ENCODE peak calls at places on chromosomes 5 and 9, in ten cellular contexts. R, P, D, K, V, H, L, N, W and J are unnamed samples.

GRCh38 chr9:93818795-93819472 is 136.2 kb downstream of the BARX1 start:
- DNase-seq in V (no peak), W (no peak), L (no peak), K (no peak), H (no peak), P (no peak), N (no peak), R (no peak), D (no peak), J (no peak)

GRCh38 chr9:123239726-123240125 is 28.7 kb downstream of the STRBP start:
- DNase-seq in W (no peak), H (no peak), R (no peak), V (no peak), L (no peak), K (no peak), D (peak), P (no peak), N (no peak), J (no peak)

GRCh38 chr5:94793816-94794198 is 175.3 kb downstream of the SLF1 start:
- DNase-seq in K (no peak), V (no peak), H (no peak), R (no peak), P (peak), D (peak), N (no peak), W (peak), L (no peak), J (peak)

GRCh38 chr5:134447815-134448520 is 36.3 kb upstream of the CDKN2AIPNL start:
- DNase-seq in K (no peak), N (no peak), W (no peak), V (no peak), L (no peak), H (no peak), P (no peak), R (no peak), D (no peak), J (no peak)

GRCh38 chr5:389891-390290 is 53.1 kb upstream of the EXOC3 start:
- DNase-seq in R (no peak), H (no peak), P (no peak), N (no peak), V (no peak), L (no peak), D (no peak), W (no peak), K (no peak), J (no peak)

GRCh38 chr9:97981828-97982164 is 1.3 kb upstream of the ANP32B start:
- DNase-seq in H (no peak), P (no peak), R (peak), W (peak), L (peak), V (no peak), K (no peak), N (no peak), D (no peak), J (no peak)

GRCh38 chr5:159385529-159385928 is 55.2 kb upstream of the IL12B start:
- DNase-seq in N (no peak), K (no peak), R (no peak), W (no peak), H (no peak), V (no peak), D (no peak), L (no peak), P (no peak), J (no peak)

GRCh38 chr5:137872476-137872875 is 4.8 kb downstream of the MYOT start:
- DNase-seq in D (no peak), N (no peak), W (no peak), K (no peak), P (no peak), H (no peak), V (no peak), R (no peak), L (no peak), J (no peak)

GRCh38 chr5:38670066-38670465 is 113.6 kb upstream of the LIFR start:
- DNase-seq in N (no peak), D (no peak), P (no peak), K (no peak), W (no peak), V (no peak), H (no peak), R (no peak), L (no peak), J (no peak)

GRCh38 chr5:177303925-177304391 is 359 bp downstream of the PRELID1 start:
- DNase-seq in N (no peak), P (no peak), W (peak), R (no peak), L (no peak), H (no peak), K (no peak), D (no peak), V (no peak), J (no peak)

GRCh38 chr9:77512876-77513275 is 135.2 kb downstream of the GNA14 start:
- DNase-seq in N (no peak), L (no peak), D (no peak), H (no peak), W (peak), P (peak), K (no peak), R (no peak), V (no peak), J (no peak)

GRCh38 chr5:178832618-178833201 is 27.0 kb upstream of the ZNF354B start:
- DNase-seq in H (no peak), K (no peak), V (no peak), R (no peak), N (no peak), L (no peak), P (no peak), D (no peak), W (no peak), J (no peak)

DNA sequence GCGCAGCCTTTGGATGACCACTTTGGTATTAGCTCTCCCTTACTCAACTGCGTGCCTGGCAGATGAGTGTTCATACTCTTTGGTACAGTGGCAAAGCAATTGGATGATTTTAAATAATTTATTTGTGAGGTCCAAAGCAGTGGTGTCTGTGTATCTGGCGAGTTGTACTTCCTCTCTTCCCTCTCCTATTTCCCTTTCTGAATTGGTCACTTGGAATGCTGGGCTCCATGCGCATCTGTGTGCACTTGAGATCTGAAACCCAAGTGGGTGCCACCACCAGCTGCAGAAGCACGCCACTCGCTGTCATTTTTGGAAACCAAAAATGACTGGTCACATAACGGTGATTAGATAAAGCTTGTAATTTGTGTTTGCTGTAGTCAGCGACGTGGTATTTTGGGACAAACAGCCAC is 386.0 kb upstream of the KLF4 start:
- DNase-seq in D (no peak), W (peak), K (no peak), R (no peak), L (no peak), V (no peak), H (no peak), P (no peak), N (no peak), J (no peak)
- H3K4me3 ChIP-seq in D (no peak), W (no peak), K (no peak), R (no peak), L (no peak), V (no peak), H (no peak), P (no peak), N (no peak), J (no peak)

DNA sequence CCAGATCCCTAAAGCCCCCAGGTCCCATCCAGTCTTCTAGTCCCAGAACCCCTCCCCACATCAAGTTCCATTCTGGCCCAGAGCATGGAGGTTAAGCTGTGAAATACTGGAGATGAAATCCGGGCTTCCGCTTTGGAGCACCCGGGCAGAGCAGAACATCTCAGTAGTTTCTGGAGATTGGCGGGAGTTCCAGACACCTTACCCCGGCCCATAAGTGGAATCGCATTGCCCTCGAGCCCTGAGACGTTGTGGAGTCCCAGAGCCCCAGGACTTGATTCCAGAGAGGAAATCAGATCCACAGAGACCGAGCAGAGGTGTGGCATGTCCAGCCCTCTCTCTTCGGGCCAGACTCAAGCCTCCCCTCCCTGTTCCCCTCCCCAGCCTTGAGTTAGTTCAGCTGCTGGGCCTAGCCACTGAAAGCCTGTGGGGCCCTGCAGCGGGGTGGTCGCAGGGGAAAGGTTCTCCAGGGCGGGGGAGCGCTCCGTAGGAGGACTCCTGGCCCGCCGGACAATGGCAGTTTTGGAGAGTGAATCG is 937 bp upstream of the PAX5 start:
- DNase-seq in L (no peak), H (no peak), K (no peak), P (no peak), V (no peak), D (no peak), R (no peak), W (no peak), N (no peak), J (no peak)
- H3K4me3 ChIP-seq in L (no peak), H (no peak), K (no peak), P (no peak), V (no peak), D (no peak), R (no peak), W (no peak), N (peak), J (no peak)

GRCh38 chr5:35246928-35247644 is 16.8 kb upstream of the PRLR start:
- DNase-seq in N (no peak), W (peak), P (no peak), D (no peak), L (no peak), K (no peak), R (no peak), V (no peak), H (no peak), J (no peak)
- H3K4me3 ChIP-seq in N (no peak), W (no peak), P (no peak), D (no peak), L (no peak), K (no peak), R (no peak), V (no peak), H (no peak), J (no peak)

GRCh38 chr9:37424204-37424685 is 1.7 kb downstream of the GRHPR start:
- DNase-seq in K (no peak), L (no peak), N (no peak), D (no peak), R (no peak), W (no peak), P (no peak), H (no peak), V (no peak), J (no peak)
- H3K4me3 ChIP-seq in K (no peak), L (no peak), N (no peak), D (no peak), R (no peak), W (peak), P (no peak), H (no peak), V (no peak), J (no peak)

DNA sequence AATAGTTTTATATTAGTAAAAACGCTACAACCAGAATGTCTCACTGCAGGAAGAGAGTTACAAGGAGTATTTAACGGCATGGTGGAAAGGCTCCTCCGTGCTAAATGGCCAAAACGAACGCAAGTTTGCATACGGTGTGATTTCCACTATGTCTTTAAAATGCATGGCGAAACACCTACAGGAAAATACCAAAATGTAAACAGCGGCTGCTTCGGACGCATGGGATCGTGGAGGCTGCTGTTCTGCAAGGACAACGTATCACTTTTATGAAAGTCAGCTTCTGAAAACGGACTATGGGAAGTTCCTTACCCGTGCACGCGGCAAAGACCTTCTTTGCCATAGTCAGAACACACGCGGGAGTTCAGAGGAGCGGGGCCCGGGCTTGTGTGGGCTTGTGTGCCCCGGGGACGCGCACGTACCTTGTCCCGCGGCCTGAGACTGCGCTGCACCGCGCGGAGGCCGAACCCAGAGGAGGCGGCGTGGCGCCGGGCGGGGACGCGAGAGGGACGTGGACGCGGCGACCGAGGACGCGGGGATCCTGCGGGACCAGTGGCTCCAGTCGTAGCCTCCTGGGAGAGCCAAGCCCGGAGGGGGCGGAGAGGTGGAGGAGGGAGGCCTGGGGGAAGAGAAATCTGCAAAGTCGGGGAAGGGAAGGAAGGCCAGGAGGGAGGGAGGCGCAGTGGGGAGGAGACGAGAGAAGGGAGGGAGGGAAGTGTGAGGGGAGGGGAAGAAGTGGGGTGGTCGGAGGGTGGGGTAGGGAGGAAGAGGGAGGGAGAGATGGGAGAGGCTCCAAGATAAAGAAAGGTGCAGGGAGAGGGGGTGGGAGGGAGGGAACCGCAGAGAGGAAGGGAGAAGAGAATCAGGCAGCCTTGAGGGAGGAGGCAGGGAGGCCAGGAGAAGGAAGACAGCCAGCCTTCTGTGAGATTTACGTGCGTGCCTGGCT is at the start of gene CMBL:
- DNase-seq in P (peak), R (peak), H (no peak), L (peak), N (peak), W (peak), D (peak), V (no peak), K (no peak), J (no peak)
- H3K4me3 ChIP-seq in P (peak), R (peak), H (peak), L (peak), N (peak), W (peak), D (peak), V (peak), K (no peak), J (peak)